ENCODE peak calls at places on chromosomes 2 and 18, in seven cellular contexts. T, J, Q, O, G, A and U are unnamed samples.

GRCh38 chr18:23453657-23454011 is 547 bp downstream of the RIOK3 start:
- DNase-seq in T (peak; percentile 62), J (no peak), Q (no peak), O (no peak), G (no peak), A (no peak), U (peak; percentile 64)

GRCh38 chr2:169676357-169676756 is 17.8 kb downstream of the CFAP210 start:
- DNase-seq in T (peak; percentile 18), J (no peak), Q (no peak), O (no peak), G (no peak), A (no peak), U (no peak)

GRCh38 chr2:117087565-117088291 is 726.8 kb upstream of the DDX18 start:
- DNase-seq in T (no peak), J (no peak), Q (no peak), O (no peak), G (no peak), A (no peak), U (no peak)

GRCh38 chr2:241892299-241893137 is 23.0 kb downstream of the RTP5 start:
- DNase-seq in T (peak; percentile 53), J (no peak), Q (no peak), O (no peak), G (peak; percentile 40), A (peak; percentile 39), U (peak; percentile 61)

GRCh38 chr2:24429711-24430110 is 61.3 kb upstream of the NCOA1 start:
- DNase-seq in T (no peak), J (no peak), Q (no peak), O (no peak), G (no peak), A (no peak), U (peak; percentile 83)

GRCh38 chr2:7795358-7796199 is 878.4 kb downstream of the RNF144A start:
- DNase-seq in T (peak; percentile 27), J (no peak), Q (no peak), O (no peak), G (no peak), A (no peak), U (peak; percentile 35)

GRCh38 chr2:10215393-10215935 is 87.2 kb upstream of the HPCAL1 start:
- DNase-seq in T (no peak), J (no peak), Q (no peak), O (no peak), G (no peak), A (no peak), U (no peak)

GRCh38 chr2:30144260-30144659 is 2.5 kb upstream of the YPEL5 start:
- DNase-seq in T (no peak), J (no peak), Q (no peak), O (no peak), G (no peak), A (no peak), U (no peak)

GRCh38 chr2:120594856-120595685 is 140.6 kb upstream of the GLI2 start:
- DNase-seq in T (no peak), J (no peak), Q (peak; percentile 43), O (no peak), G (peak; percentile 32), A (peak; percentile 63), U (peak; percentile 13)

GRCh38 chr2:65504814-65505697 is 72.7 kb upstream of the SPRED2 start:
- DNase-seq in T (no peak), J (no peak), Q (no peak), O (no peak), G (no peak), A (no peak), U (no peak)

GRCh38 chr18:61194726-61195125 is 138.5 kb upstream of the CDH20 start:
- DNase-seq in T (no peak), J (no peak), Q (no peak), O (no peak), G (no peak), A (no peak), U (no peak)

GRCh38 chr2:88187038-88187676 is 17.0 kb downstream of the THNSL2 start:
- DNase-seq in T (peak; percentile 60), J (peak; percentile 74), Q (peak; percentile 80), O (no peak), G (peak; percentile 85), A (peak; percentile 79), U (peak; percentile 48)

GRCh38 chr2:182283512-182283911 is 143.3 kb downstream of the PDE1A start:
- DNase-seq in T (no peak), J (no peak), Q (no peak), O (no peak), G (no peak), A (no peak), U (no peak)

GRCh38 chr2:227377461-227378351 is 1.4 kb downstream of the TM4SF20 start:
- DNase-seq in T (no peak), J (no peak), Q (no peak), O (no peak), G (no peak), A (no peak), U (no peak)

GRCh38 chr2:113202305-113203216 is 28.8 kb downstream of the PSD4 start:
- DNase-seq in T (no peak), J (no peak), Q (no peak), O (no peak), G (no peak), A (peak; percentile 46), U (no peak)

GRCh38 chr2:238817931-238818330 is 30.0 kb upstream of the TWIST2 start:
- DNase-seq in T (no peak), J (no peak), Q (no peak), O (no peak), G (no peak), A (no peak), U (no peak)

GRCh38 chr2:67694464-67694863 is 297.3 kb downstream of the ETAA1 start:
- DNase-seq in T (no peak), J (no peak), Q (no peak), O (no peak), G (peak; percentile 54), A (no peak), U (no peak)

GRCh38 chr2:204110250-204111183 is 174.0 kb downstream of the ICOS start:
- DNase-seq in T (peak; percentile 69), J (peak; percentile 38), Q (peak; percentile 58), O (no peak), G (no peak), A (no peak), U (peak; percentile 57)

GRCh38 chr2:201950606-201951005 is 83.0 kb upstream of the FZD7 start:
- DNase-seq in T (no peak), J (no peak), Q (no peak), O (no peak), G (no peak), A (no peak), U (peak; percentile 69)

GRCh38 chr2:12717191-12717987 is 653 bp downstream of the TRIB2 start:
- DNase-seq in T (peak; percentile 84), J (peak; percentile 72), Q (peak; percentile 54), O (peak; percentile 34), G (peak; percentile 73), A (peak; percentile 62), U (peak; percentile 72)

GRCh38 chr2:204468689-204469429 is 76.4 kb upstream of the PARD3B start:
- DNase-seq in T (peak; percentile 81), J (no peak), Q (no peak), O (no peak), G (no peak), A (no peak), U (peak; percentile 85)

GRCh38 chr2:217038001-217038400 is 178.1 kb upstream of the TNP1 start:
- DNase-seq in T (no peak), J (no peak), Q (no peak), O (no peak), G (no peak), A (no peak), U (no peak)

GRCh38 chr2:37798315-37799005 is 126.6 kb upstream of the RMDN2 start:
- DNase-seq in T (no peak), J (no peak), Q (no peak), O (no peak), G (no peak), A (no peak), U (no peak)

DNA sequence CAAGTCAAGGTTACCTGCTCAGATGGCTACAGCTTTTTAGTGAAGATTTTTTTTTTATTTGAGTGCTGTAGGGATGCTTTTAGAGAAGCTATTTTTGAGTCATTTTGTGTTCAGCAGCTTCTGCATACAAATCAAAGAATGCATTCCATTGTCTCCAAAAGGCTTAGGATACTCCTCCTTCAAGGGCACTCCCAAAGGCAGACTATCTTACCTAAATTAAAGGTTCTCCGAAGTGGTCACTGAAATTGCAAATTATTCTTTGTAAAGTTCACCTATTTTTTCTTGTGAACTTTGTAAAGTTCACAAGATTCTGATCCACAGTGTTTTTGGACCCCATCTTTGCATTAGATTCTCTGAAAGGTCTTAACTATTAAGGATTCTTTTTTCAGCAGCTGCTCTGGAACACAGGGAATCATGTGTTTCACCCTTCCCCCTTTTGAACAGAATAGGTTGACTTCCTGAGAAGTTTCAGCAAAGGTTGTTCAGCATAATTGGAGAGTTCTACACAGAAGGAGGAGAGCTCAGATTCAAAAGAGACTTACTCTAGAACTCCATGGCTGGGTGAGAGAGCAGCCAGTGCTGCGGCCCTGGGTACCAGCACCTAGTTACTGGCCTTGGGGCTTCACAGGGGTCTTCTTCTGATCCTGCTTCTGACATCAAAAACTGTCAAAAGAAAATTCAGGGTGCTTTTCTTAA is 14.5 kb downstream of the CLIP4 start:
- DNase-seq in T (peak; percentile 40), J (no peak), Q (no peak), O (no peak), G (no peak), A (no peak), U (no peak)
- H3K4me3 ChIP-seq in T (no peak overlapping the region), J (no peak overlapping the region), Q (no peak overlapping the region), O (no peak overlapping the region), G (peak overlapping the region; percentile 53), A (no peak overlapping the region), U (no peak overlapping the region)

GRCh38 chr2:134232868-134233732 is 20.8 kb upstream of the MGAT5 start:
- DNase-seq in T (peak; percentile 49), J (no peak), Q (no peak), O (no peak), G (no peak), A (no peak), U (no peak)
- TF ChIP-seq CTCF in T (no peak), J (no peak), Q (no peak), O (no peak), G (no peak), A (no peak), U (no peak)

DNA sequence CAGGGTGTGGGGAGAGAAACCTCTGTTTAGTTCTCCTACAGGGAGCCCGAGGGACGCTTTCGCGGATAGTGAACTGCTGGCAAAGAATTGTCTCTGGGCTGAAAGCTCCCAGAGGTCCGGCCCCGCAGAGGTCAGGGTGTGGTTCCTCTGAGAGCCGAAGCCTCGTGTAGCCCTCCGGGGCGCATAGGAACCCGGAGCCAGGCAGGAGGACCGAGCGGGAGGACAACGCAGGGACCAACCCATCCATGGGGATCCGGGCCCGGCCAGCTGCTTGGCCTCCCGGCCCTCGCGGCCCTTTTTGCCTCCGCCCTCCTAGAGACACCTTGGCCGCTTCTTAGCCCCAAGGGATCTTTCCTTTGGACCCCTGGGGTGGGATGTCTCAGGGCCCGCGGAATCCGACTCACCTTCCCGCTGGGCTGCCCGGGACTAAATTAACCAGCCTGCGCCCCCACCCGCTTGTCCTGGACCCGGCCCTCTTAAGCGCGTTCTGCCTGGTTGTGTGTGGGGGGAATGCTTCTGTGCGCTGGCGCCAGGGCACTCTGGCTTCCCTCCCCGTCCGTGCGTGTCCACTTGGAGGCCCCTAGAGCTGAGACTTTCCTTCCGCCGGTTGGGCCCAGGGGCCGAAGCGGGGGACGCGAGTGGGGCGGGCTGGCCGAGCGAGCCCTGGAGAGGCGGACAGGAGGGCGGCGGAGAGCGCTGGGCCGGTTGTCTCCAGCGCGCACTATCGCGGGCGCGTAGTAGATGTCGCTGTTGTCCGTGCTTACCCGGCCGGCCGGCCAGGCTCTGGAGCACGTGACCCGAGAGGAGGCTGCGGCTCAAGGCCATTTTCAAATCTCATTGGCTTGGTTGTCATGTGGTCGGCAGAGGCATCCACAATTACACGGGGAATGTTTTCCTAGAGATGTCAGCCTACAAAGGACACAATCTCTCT is at the start of gene HOXD10:
- DNase-seq in T (no peak), J (no peak), Q (peak; percentile 75), O (no peak), G (peak; percentile 81), A (peak; percentile 55), U (peak; percentile 81)
- H3K4me3 ChIP-seq in T (no peak within 1 kb of the TSS), J (peak within 1 kb of the TSS; percentile 2), Q (peak within 1 kb of the TSS; percentile 15), O (no peak within 1 kb of the TSS), G (peak within 1 kb of the TSS; percentile 23), A (no peak within 1 kb of the TSS), U (peak within 1 kb of the TSS; percentile 33)

GRCh38 chr2:194166818-194167217 is 1490.2 kb upstream of the SLC39A10 start:
- DNase-seq in T (peak; percentile 56), J (no peak), Q (no peak), O (no peak), G (no peak), A (no peak), U (peak; percentile 35)
- TF ChIP-seq CTCF in T (peak; percentile 80), J (no peak), Q (peak; percentile 41), O (no peak), G (peak; percentile 29), A (no peak), U (peak; percentile 67)